ENCODE peak calls at places on chromosomes 6 and 20, in five cellular contexts. G is IMR-90, J is ovary, T is Panc1, M is A549. K is an unnamed sample.
A peak's percentile ranks its signal among the peaks of the same experiment; 100 is the strongest.

GRCh38 chr6:38459291-38459690 is 180.4 kb downstream of the BTBD9 start:
- DNase-seq in G (peak; percentile 69), J (no peak), T (no peak), M (no peak), K (peak; percentile 82)

GRCh38 chr6:72704979-72705378 is 83.1 kb downstream of the KCNQ5 start:
- DNase-seq in G (no peak), J (no peak), T (no peak), M (no peak), K (peak; percentile 5)

GRCh38 chr6:130229645-130230044 is 6.9 kb upstream of the SAMD3 start:
- DNase-seq in G (no peak), J (no peak), T (no peak), M (no peak), K (no peak)

GRCh38 chr6:35381132-35381531 is 38.8 kb downstream of the PPARD start:
- DNase-seq in G (peak; percentile 74), J (no peak), T (no peak), M (no peak), K (no peak)

GRCh38 chr6:168873266-168873665 is 380.4 kb downstream of the THBS2 start:
- DNase-seq in G (no peak), J (no peak), T (no peak), M (no peak), K (no peak)

GRCh38 chr6:170243791-170244291 is 47.0 kb downstream of the DLL1 start:
- DNase-seq in G (no peak), J (no peak), T (no peak), M (no peak), K (no peak)

GRCh38 chr6:89564752-89565427 is 73.7 kb downstream of the LYRM2 start:
- DNase-seq in G (no peak), J (peak; percentile 32), T (no peak), M (no peak), K (peak; percentile 40)

GRCh38 chr6:68967549-68968300 is 332.6 kb downstream of the ADGRB3 start:
- DNase-seq in G (peak; percentile 29), J (peak; percentile 42), T (peak; percentile 52), M (peak; percentile 2), K (peak; percentile 56)

GRCh38 chr6:34176261-34177031 is 30.6 kb upstream of the GRM4 start:
- DNase-seq in G (no peak), J (no peak), T (no peak), M (no peak), K (no peak)

GRCh38 chr6:86707545-86708120 is 229.7 kb upstream of the HTR1E start:
- DNase-seq in G (no peak), J (no peak), T (no peak), M (no peak), K (no peak)

GRCh38 chr20:57649617-57650015 is 29.4 kb upstream of the ZBP1 start:
- DNase-seq in G (no peak), J (no peak), T (no peak), M (no peak), K (no peak)

GRCh38 chr20:35318502-35319157 is 26.4 kb upstream of the FAM83C start:
- DNase-seq in G (peak; percentile 90), J (no peak), T (peak; percentile 99), M (peak; percentile 64), K (peak; percentile 78)

GRCh38 chr20:62943396-62943795 is 5.4 kb downstream of the GID8 start:
- DNase-seq in G (no peak), J (no peak), T (no peak), M (no peak), K (no peak)

GRCh38 chr6:71608646-71609045 is 277.7 kb upstream of the RIMS1 start:
- DNase-seq in G (no peak), J (no peak), T (no peak), M (no peak), K (no peak)

GRCh38 chr20:14775778-14776177 is 438.4 kb upstream of the FLRT3 start:
- DNase-seq in G (no peak), J (no peak), T (no peak), M (no peak), K (peak; percentile 22)

GRCh38 chr20:24968278-24968677 is 19.2 kb downstream of the CST7 start:
- DNase-seq in G (no peak), J (no peak), T (no peak), M (no peak), K (no peak)

GRCh38 chr20:60485012-60485760 is 527.0 kb downstream of the CDH26 start:
- DNase-seq in G (no peak), J (no peak), T (no peak), M (no peak), K (no peak)

GRCh38 chr20:60486345-60486744 is 528.1 kb downstream of the CDH26 start:
- DNase-seq in G (no peak), J (no peak), T (no peak), M (no peak), K (no peak)

GRCh38 chr20:60482609-60483008 is 524.4 kb downstream of the CDH26 start:
- DNase-seq in G (no peak), J (no peak), T (no peak), M (no peak), K (no peak)

GRCh38 chr20:60483371-60483770 is 525.1 kb downstream of the CDH26 start:
- DNase-seq in G (no peak), J (no peak), T (no peak), M (no peak), K (no peak)

GRCh38 chr20:60484316-60484715 is 526.1 kb downstream of the CDH26 start:
- DNase-seq in G (no peak), J (no peak), T (no peak), M (no peak), K (no peak)
- H3K9me3 ChIP-seq in G (peaks cover 9% of the 10 kb centered on the region), J (no peaks in the 10 kb centered on the region), T (no peaks in the 10 kb centered on the region), M (no peaks in the 10 kb centered on the region), K (no peaks in the 10 kb centered on the region)

GRCh38 chr6:61558796-61559195 is 727.2 kb downstream of the KHDRBS2 start:
- DNase-seq in G (no peak), J (no peak), T (no peak), M (no peak), K (no peak)

GRCh38 chr6:61555993-61556392 is 730.0 kb downstream of the KHDRBS2 start:
- DNase-seq in G (no peak), J (no peak), T (no peak), M (no peak), K (no peak)
- H3K9me3 ChIP-seq in G (peaks cover 6% of the 10 kb centered on the region), J (no peaks in the 10 kb centered on the region), T (peaks cover 3% of the 10 kb centered on the region), M (no peaks in the 10 kb centered on the region), K (peaks cover 48% of the 10 kb centered on the region)

GRCh38 chr6:352896-353470 is 38.6 kb upstream of the IRF4 start:
- DNase-seq in G (no peak), J (no peak), T (no peak), M (no peak), K (no peak)
- H3K9me3 ChIP-seq in G (peaks cover 10% of the 10 kb centered on the region), J (no peaks in the 10 kb centered on the region), T (no peaks in the 10 kb centered on the region), M (no peaks in the 10 kb centered on the region), K (no peaks in the 10 kb centered on the region)

GRCh38 chr20:60748086-60748485 is 504.0 kb upstream of the CDH4 start:
- DNase-seq in G (no peak), J (no peak), T (no peak), M (no peak), K (no peak)

GRCh38 chr20:60751826-60752225 is 500.2 kb upstream of the CDH4 start:
- DNase-seq in G (no peak), J (no peak), T (no peak), M (no peak), K (no peak)

GRCh38 chr20:60750909-60751308 is 501.2 kb upstream of the CDH4 start:
- DNase-seq in G (no peak), J (no peak), T (no peak), M (no peak), K (no peak)

GRCh38 chr20:60752741-60753420 is 499.2 kb upstream of the CDH4 start:
- DNase-seq in G (no peak), J (peak; percentile 19), T (no peak), M (no peak), K (no peak)

GRCh38 chr20:60749804-60750602 is 502.1 kb upstream of the CDH4 start:
- DNase-seq in G (no peak), J (no peak), T (no peak), M (no peak), K (no peak)
- H3K9me3 ChIP-seq in G (peaks cover 23% of the 10 kb centered on the region), J (no peaks in the 10 kb centered on the region), T (no peaks in the 10 kb centered on the region), M (no peaks in the 10 kb centered on the region), K (no peaks in the 10 kb centered on the region)

GRCh38 chr6:357261-357790 is 34.2 kb upstream of the IRF4 start:
- DNase-seq in G (no peak), J (no peak), T (no peak), M (no peak), K (no peak)
- H3K9me3 ChIP-seq in G (peaks cover 14% of the 10 kb centered on the region), J (no peaks in the 10 kb centered on the region), T (no peaks in the 10 kb centered on the region), M (no peaks in the 10 kb centered on the region), K (peaks cover under 1% of the 10 kb centered on the region)

GRCh38 chr6:164563866-164564265 is 745.5 kb downstream of the C6orf118 start:
- DNase-seq in G (no peak), J (no peak), T (no peak), M (no peak), K (no peak)

DNA sequence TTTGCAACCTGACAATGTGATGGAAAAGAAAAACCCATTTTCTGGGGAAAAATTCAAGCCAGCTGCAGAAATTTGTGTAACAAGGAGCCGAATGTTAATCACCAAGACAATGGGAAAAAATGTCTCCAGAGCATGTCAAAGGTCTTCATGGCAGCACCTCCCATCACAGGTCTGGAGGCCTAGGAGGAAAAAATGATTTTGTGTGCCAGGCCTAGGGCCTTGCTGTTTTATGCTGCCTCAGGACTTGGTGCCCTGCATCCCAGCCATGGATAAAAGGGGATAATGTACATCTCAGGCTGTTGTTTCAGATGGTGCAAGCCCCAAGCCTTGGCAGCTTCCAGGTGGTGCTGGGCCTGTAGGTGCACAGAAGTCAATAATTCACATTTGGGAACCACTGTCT is 747.7 kb downstream of the C6orf118 start:
- DNase-seq in G (no peak), J (no peak), T (no peak), M (no peak), K (no peak)
- H3K9me3 ChIP-seq in G (peaks cover 6% of the 10 kb centered on the region), J (no peaks in the 10 kb centered on the region), T (no peaks in the 10 kb centered on the region), M (no peaks in the 10 kb centered on the region), K (peaks cover 18% of the 10 kb centered on the region)

K was measured in mesenchymal stem cell.